ENCODE peak calls at places on chromosomes 6 and 20, in seven cellular contexts. E is lung, T is MCF 10A, C is lower leg skin, H is tibial nerve, X is lower lobe of right lung, M is endothelial cell. F is an unnamed sample.

GRCh38 chr6:224350-224749 is 67.9 kb upstream of the DUSP22 start:
- DNase-seq in E (no peak), H (no peak), M (no peak), T (no peak), C (no peak), X (no peak), F (no peak)

GRCh38 chr20:52924411-52925271 is 47.5 kb upstream of the TSHZ2 start:
- DNase-seq in M (no peak), C (no peak), X (no peak), H (no peak), T (peak; percentile 42), E (no peak), F (no peak)

GRCh38 chr20:2066461-2067122 is 35.0 kb upstream of the STK35 start:
- DNase-seq in X (no peak), M (no peak), H (no peak), T (no peak), E (no peak), C (no peak), F (no peak)

GRCh38 chr6:6659600-6660327 is 71.2 kb downstream of the LY86 start:
- DNase-seq in E (peak; percentile 38), M (no peak), X (no peak), H (no peak), C (peak; percentile 77), T (no peak), F (no peak)

GRCh38 chr6:25942561-25943147 is 12.2 kb upstream of the SLC17A2 start:
- DNase-seq in M (no peak), H (no peak), X (no peak), C (no peak), T (peak; percentile 60), E (no peak), F (no peak)

GRCh38 chr6:134714113-134714512 is 235.8 kb downstream of the ALDH8A1 start:
- DNase-seq in T (peak; percentile 79), E (no peak), C (no peak), M (no peak), H (no peak), X (no peak), F (no peak)

GRCh38 chr6:87705070-87705691 is 3.1 kb upstream of the AKIRIN2 start:
- DNase-seq in E (no peak), H (no peak), M (no peak), T (no peak), C (no peak), X (no peak), F (no peak)

GRCh38 chr6:142088858-142089216 is 43.9 kb upstream of the GJE1 start:
- DNase-seq in E (no peak), T (peak; percentile 28), C (no peak), H (no peak), M (peak; percentile 63), X (no peak), F (no peak)

GRCh38 chr20:64041781-64042771 is 6.1 kb downstream of the C20orf204 start:
- DNase-seq in X (no peak), M (peak; percentile 66), C (no peak), E (no peak), H (no peak), T (no peak), F (no peak)

GRCh38 chr20:39676236-39676635 is 714.1 kb downstream of the DHX35 start:
- DNase-seq in C (no peak), X (no peak), M (no peak), H (no peak), T (no peak), E (no peak), F (no peak)

GRCh38 chr20:39674842-39675241 is 712.7 kb downstream of the DHX35 start:
- DNase-seq in E (no peak), H (no peak), T (no peak), M (no peak), C (no peak), X (no peak), F (no peak)

GRCh38 chr20:39670987-39671386 is 708.8 kb downstream of the DHX35 start:
- DNase-seq in X (no peak), E (no peak), C (no peak), T (no peak), H (no peak), M (no peak), F (no peak)

GRCh38 chr20:39676857-39677351 is 714.8 kb downstream of the DHX35 start:
- DNase-seq in C (no peak), T (peak; percentile 47), H (no peak), M (no peak), X (no peak), E (no peak), F (no peak)
- TF ChIP-seq CTCF in C (no peak), T (peak; percentile 50), H (peak; percentile 28), M (peak; percentile 12), X (peak; percentile 19), E (no peak), F (peak; percentile 68)

GRCh38 chr20:45098096-45098773 is 2.7 kb downstream of the KCNS1 start:
- DNase-seq in M (peak; percentile 65), T (no peak), X (no peak), C (no peak), H (no peak), E (no peak), F (no peak)
- TF ChIP-seq CTCF in M (no peak), T (no peak), X (no peak), C (no peak), H (no peak), E (no peak), F (peak; percentile 46)

DNA sequence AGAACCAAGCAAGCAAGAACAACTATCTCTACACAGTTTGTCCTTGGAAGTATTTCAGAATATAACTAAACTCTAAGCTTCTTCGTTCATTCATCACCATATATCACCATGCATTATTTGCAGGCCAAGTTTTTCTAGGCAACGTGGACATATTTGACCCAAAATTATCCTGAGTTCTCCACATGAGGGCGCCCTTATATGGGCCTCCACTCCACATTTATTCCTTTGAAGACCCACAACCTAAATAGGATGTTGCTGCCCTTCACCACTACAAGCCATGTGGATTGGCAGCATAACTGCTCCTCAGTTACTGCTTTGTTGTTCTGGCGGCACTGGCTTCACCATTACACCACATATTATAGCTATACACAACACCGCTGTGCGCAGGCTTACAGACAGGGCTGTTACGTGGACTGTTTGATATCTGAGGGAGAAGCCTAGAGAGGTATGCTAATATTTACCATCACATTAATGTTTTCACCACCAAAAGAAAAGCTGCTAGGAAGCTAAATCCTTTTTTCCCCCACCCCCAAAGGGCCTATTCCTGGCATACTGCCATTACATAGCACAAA is 411.8 kb downstream of the C6orf118 start:
- DNase-seq in X (no peak), H (no peak), E (no peak), T (peak; percentile 7), C (no peak), M (peak; percentile 17), F (no peak)
- TF ChIP-seq CTCF in X (no peak), H (no peak), E (no peak), T (no peak), C (no peak), M (peak; percentile 49), F (peak; percentile 45)

GRCh38 chr6:111565316-111566221 is 40.1 kb downstream of the TRAF3IP2 start:
- DNase-seq in H (no peak), E (no peak), X (no peak), T (peak; percentile 52), C (no peak), M (no peak), F (no peak)
- TF ChIP-seq CTCF in H (no peak), E (no peak), X (no peak), T (peak; percentile 17), C (no peak), M (peak; percentile 14), F (peak; percentile 28)

GRCh38 chr6:2794171-2794730 is 29.1 kb downstream of the WRNIP1 start:
- DNase-seq in M (no peak), C (no peak), X (no peak), T (peak; percentile 47), E (no peak), H (no peak), F (no peak)

GRCh38 chr6:2791124-2792050 is 26.2 kb downstream of the WRNIP1 start:
- DNase-seq in M (peak; percentile 66), C (no peak), H (peak; percentile 41), T (peak; percentile 83), X (peak; percentile 69), E (peak; percentile 68), F (no peak)

GRCh38 chr6:2792330-2792729 is 27.1 kb downstream of the WRNIP1 start:
- DNase-seq in H (no peak), X (no peak), M (no peak), E (no peak), C (no peak), T (peak; percentile 77), F (no peak)

GRCh38 chr6:2793491-2794151 is 28.4 kb downstream of the WRNIP1 start:
- DNase-seq in H (no peak), C (no peak), E (peak; percentile 50), T (peak; percentile 79), M (no peak), X (peak; percentile 79), F (no peak)

DNA sequence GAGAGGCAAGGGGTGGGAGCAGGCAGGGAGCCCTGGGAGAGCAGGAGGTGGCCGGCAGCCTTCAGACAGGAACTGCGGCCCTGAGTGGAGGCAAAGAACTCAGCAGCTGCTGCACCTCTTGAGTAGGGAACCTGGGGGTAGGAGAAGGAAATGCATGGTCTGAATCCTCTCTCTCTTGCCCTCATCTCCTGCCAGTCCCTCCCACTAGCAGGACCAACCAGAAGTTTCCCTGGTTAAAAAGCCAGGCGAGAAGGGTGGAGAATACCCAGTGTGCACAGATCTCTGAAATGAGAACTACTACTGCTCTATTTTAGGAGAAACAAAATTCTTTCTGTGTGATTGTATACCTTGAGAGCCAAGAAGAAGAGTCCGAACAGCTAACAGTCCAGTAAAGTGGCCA is 25.4 kb downstream of the WRNIP1 start:
- DNase-seq in T (no peak), C (no peak), M (peak; percentile 48), X (no peak), E (no peak), H (no peak), F (no peak)
- TF ChIP-seq CTCF in T (no peak), C (no peak), M (no peak), X (no peak), E (no peak), H (no peak), F (no peak)

DNA sequence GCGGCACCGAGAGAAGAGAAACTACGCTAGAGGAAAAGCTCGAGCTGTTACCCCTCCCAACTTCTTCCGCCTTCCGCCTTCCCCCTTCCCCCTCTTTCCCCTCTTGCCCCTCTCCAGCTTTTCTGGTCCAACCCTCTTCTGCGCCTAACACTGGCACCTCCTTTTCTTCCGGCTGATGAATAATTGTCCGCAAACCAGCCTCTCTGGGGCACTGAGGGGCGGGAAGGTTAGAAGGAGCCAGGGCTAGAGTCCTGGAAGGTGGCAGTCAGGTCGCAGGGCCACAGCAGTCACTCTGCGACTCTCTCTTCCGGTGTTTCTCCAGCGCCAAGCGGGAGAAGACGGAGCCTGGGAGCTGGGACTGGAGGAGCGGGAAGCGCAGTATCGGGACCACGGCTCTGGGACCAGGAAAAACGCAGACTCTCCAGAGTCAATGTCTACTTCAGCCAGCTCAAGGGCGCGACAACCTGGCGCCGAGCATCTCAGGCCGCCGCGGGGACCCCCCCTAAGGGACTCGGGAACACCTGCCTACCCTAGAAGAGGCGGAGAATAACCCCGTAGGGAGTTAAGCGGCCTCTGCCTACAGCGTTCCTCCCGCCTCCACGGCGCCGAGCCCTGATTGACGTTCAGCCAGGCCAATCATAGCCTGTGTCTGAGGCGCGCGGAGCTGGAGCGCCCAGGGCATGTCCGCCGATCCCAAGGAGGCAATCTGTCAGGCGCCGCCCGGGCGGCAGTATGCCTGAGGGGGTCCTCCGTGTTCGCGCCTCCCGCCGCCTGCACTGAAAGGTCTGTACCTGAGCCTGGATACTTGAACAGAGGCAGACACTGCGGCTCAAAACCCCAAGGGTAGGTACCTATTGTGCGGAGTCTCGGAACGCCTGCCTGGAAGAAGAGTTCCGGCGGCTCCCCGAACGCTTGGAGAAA is 40.4 kb downstream of the PSMB9 start:
- DNase-seq in C (peak; percentile 99), H (peak; percentile 88), T (peak; percentile 90), E (peak; percentile 97), X (peak; percentile 94), M (peak; percentile 94), F (peak; percentile 97)
- TF ChIP-seq CTCF in C (peak; percentile 2), H (no peak), T (no peak), E (peak; percentile 7), X (no peak), M (no peak), F (peak; percentile 60)